ENCODE peak calls at places on chromosome 7, in six cellular contexts. A, B, F, X, S and W are unnamed samples.

GRCh38 chr7:150631084-150631824 is 931 bp downstream of the GIMAP6 start:
- DNase-seq in A (no peak), X (no peak), F (no peak), S (no peak), B (no peak), W (no peak)

GRCh38 chr7:99380032-99380822 is 5.7 kb downstream of the ARPC1B start:
- DNase-seq in X (no peak), F (peak; percentile 69), B (no peak), A (peak; percentile 65), S (no peak), W (no peak)

GRCh38 chr7:132430041-132430440 is 146.2 kb downstream of the PLXNA4 start:
- DNase-seq in S (no peak), B (no peak), A (no peak), X (no peak), F (no peak), W (no peak)

GRCh38 chr7:74526780-74527179 is 73.1 kb downstream of the GTF2IRD1 start:
- DNase-seq in S (no peak), F (no peak), A (no peak), X (no peak), B (no peak), W (no peak)

GRCh38 chr7:66379761-66380160 is 174.6 kb downstream of the TPST1 start:
- DNase-seq in A (no peak), F (no peak), X (no peak), B (no peak), S (no peak), W (no peak)

GRCh38 chr7:42167206-42167913 is 69.6 kb downstream of the GLI3 start:
- DNase-seq in S (peak; percentile 14), F (no peak), A (no peak), X (no peak), B (no peak), W (no peak)

GRCh38 chr7:117771756-117772155 is 101.5 kb downstream of the CTTNBP2 start:
- DNase-seq in S (no peak), X (no peak), A (no peak), B (no peak), F (no peak), W (no peak)

GRCh38 chr7:154791611-154792010 is 211.3 kb downstream of the PAXIP1 start:
- DNase-seq in S (no peak), B (no peak), F (no peak), X (no peak), A (no peak), W (no peak)

GRCh38 chr7:29749701-29750321 is 56.5 kb upstream of the WIPF3 start:
- DNase-seq in A (no peak), X (no peak), F (no peak), B (no peak), S (no peak), W (no peak)

GRCh38 chr7:98282727-98283126 is 1.2 kb downstream of the BRI3 start:
- DNase-seq in S (no peak), A (no peak), F (no peak), B (no peak), X (no peak), W (no peak)

GRCh38 chr7:5231811-5232484 is 41.9 kb downstream of the WIPI2 start:
- DNase-seq in S (no peak), F (peak; percentile 71), B (no peak), X (no peak), A (peak; percentile 38), W (no peak)

GRCh38 chr7:43199333-43199732 is 86.9 kb downstream of the HECW1 start:
- DNase-seq in F (no peak), X (no peak), B (no peak), S (no peak), A (no peak), W (no peak)

GRCh38 chr7:124784879-124785818 is 19.6 kb upstream of the GPR37 start:
- DNase-seq in F (no peak), B (peak; percentile 84), X (peak; percentile 45), A (peak; percentile 56), S (peak; percentile 62), W (peak; percentile 55)

GRCh38 chr7:71286924-71287323 is 155.0 kb downstream of the GALNT17 start:
- DNase-seq in B (peak; percentile 64), X (no peak), F (no peak), A (no peak), S (no peak), W (no peak)

GRCh38 chr7:27151945-27152815 is at the start of gene HOXA3:
- DNase-seq in S (no peak), X (no peak), B (peak; percentile 61), F (no peak), A (peak; percentile 29), W (no peak)

GRCh38 chr7:106626376-106627293 is 34.3 kb downstream of the CCDC71L start:
- DNase-seq in A (no peak), F (no peak), B (no peak), X (peak; percentile 15), S (no peak), W (no peak)

GRCh38 chr7:42269161-42269560 is 32.2 kb upstream of the GLI3 start:
- DNase-seq in S (no peak), X (no peak), B (no peak), A (no peak), F (no peak), W (no peak)

GRCh38 chr7:8442814-8443304 is 9.4 kb downstream of the NXPH1 start:
- DNase-seq in B (peak; percentile 96), S (no peak), F (no peak), A (peak; percentile 63), X (no peak), W (peak; percentile 84)

GRCh38 chr7:121244120-121244865 is 84.5 kb upstream of the WNT16 start:
- DNase-seq in S (no peak), B (no peak), X (no peak), F (no peak), A (no peak), W (no peak)

GRCh38 chr7:108650487-108650886 is 80.8 kb downstream of the DNAJB9 start:
- DNase-seq in B (no peak), S (peak; percentile 40), X (no peak), A (no peak), F (no peak), W (no peak)

GRCh38 chr7:47329320-47329926 is 252.5 kb downstream of the TNS3 start:
- DNase-seq in A (no peak), F (no peak), S (no peak), X (no peak), B (no peak), W (no peak)

GRCh38 chr7:148045521-148045920 is 545.0 kb upstream of the C7orf33 start:
- DNase-seq in B (no peak), F (no peak), A (no peak), S (no peak), X (no peak), W (no peak)

GRCh38 chr7:16268821-16269768 is 152.2 kb downstream of the CRPPA start:
- DNase-seq in B (no peak), S (peak; percentile 12), F (no peak), A (no peak), X (peak; percentile 76), W (no peak)

GRCh38 chr7:37916673-37917660 is at the start of gene SFRP4:
- DNase-seq in A (peak; percentile 47), B (peak; percentile 84), S (peak; percentile 84), F (peak; percentile 34), X (peak; percentile 14), W (peak; percentile 36)

GRCh38 chr7:76048668-76048988 is 722 bp downstream of the MDH2 start:
- DNase-seq in X (no peak), A (no peak), F (peak; percentile 60), B (peak; percentile 75), S (peak; percentile 29), W (no peak)

GRCh38 chr7:123343611-123344010 is 143.8 kb upstream of the SLC13A1 start:
- DNase-seq in A (no peak), B (no peak), S (no peak), X (no peak), F (no peak), W (no peak)

GRCh38 chr7:114218283-114218682 is 196.3 kb upstream of the FOXP2 start:
- DNase-seq in X (no peak), S (no peak), A (no peak), F (no peak), B (no peak), W (no peak)

GRCh38 chr7:112433289-112433688 is 17.0 kb upstream of the IFRD1 start:
- DNase-seq in B (no peak), A (no peak), S (no peak), F (no peak), X (no peak), W (no peak)

GRCh38 chr7:127844707-127845331 is 186.4 kb downstream of the LRRC4 start:
- DNase-seq in X (no peak), B (no peak), F (no peak), S (no peak), A (no peak), W (no peak)

DNA sequence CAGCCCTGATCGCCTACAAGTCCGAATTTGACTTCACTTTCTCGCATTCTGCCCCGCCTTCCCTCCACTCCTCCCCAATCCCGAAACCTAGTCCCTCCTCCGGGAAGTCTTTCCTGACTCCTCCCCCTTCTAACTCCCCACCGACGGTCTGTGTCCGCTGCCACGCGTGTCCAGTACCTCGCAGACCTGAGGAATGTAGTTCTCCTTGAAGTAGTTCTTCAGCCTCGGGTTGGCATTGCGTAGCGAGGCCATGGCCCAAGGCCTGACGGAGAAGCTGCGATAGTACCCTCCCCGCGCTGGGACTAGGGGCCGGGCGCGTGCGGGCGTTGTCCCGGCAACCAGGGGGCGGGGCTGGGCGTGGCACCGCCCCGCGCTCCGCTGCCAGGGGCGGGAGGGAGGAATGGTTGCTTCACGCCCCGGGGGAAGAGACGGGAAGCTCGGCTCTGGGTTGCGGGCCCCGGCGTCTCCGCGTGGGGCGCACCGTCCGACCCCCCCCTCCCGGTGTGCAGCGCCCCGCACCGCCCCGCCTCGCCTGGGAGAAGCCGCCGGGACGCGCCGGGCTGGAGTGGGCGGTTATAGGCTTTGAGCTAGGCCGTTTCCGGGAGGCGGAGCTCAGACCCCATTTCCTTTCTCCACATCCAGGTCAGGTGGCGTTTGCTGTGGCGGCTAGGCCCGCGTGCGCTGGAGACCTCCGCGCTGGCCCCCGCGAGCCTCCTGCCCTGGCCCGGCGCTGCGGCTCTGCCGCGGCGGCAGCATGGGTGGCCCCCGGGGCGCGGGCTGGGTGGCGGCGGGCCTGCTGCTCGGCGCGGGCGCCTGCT is at the start of the genes ARMC10 and FBXL13:
- DNase-seq in B (peak; percentile 95), F (peak; percentile 92), X (peak; percentile 95), A (peak; percentile 92), S (peak; percentile 92), W (peak; percentile 80)
- TF ChIP-seq CTCF in B (peak; percentile 41), F (peak; percentile 39), X (no peak), A (peak; percentile 50), S (peak; percentile 7), W (peak; percentile 40)

DNA sequence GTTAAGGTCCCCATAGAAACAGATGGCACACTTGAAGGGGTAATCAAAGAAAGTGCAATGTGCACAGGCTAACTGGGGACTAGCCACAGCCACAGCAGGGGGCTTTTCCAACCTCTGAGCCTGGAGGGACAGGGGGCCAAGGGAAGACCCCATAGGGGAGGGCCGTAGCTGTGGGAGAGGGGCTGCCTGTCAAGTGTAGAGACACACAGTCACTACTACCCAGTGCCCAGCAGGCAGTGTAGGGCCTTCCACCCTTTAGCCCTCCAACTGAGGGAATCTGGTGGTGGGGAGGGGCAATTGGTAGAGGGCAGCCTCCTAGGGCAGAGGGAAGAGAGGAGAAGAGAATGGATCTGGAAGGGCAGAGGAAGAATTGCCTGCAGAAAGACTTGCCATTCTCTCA is 54.6 kb downstream of the CREB5 start:
- DNase-seq in S (no peak), A (no peak), B (no peak), X (no peak), F (no peak), W (no peak)
- TF ChIP-seq CTCF in S (no peak), A (no peak), B (no peak), X (no peak), F (no peak), W (no peak)

GRCh38 chr7:50321678-50322077 is 17.2 kb downstream of the IKZF1 start:
- DNase-seq in B (no peak), X (no peak), A (no peak), S (no peak), F (no peak), W (no peak)
- TF ChIP-seq CTCF in B (no peak), X (no peak), A (no peak), S (no peak), F (no peak), W (no peak)

GRCh38 chr7:145848691-145849090 is 267.9 kb upstream of the CNTNAP2 start:
- DNase-seq in S (peak; percentile 9), A (no peak), F (no peak), B (peak; percentile 88), X (peak; percentile 13), W (peak; percentile 35)
- TF ChIP-seq CTCF in S (no peak), A (peak; percentile 16), F (no peak), B (peak; percentile 90), X (peak; percentile 74), W (peak; percentile 60)